ENCODE peak calls at places on chromosome 9, in eight cellular contexts. W, R, L, M, X, N, G and U are unnamed samples.
A peak's percentile ranks its signal among the peaks of the same experiment; 100 is the strongest.

GRCh38 chr9:35481347-35481975 is 8.4 kb upstream of the RUSC2 start:
- DNase-seq in N (no peak), G (peak; percentile 47), X (peak; percentile 39), W (peak; percentile 79), R (peak; percentile 25), M (no peak), L (peak; percentile 29), U (peak; percentile 76)

GRCh38 chr9:113631093-113631765 is 167.7 kb downstream of the RGS3 start:
- DNase-seq in G (no peak), N (peak; percentile 8), W (peak; percentile 42), M (no peak), L (no peak), X (no peak), R (no peak), U (no peak)

GRCh38 chr9:72807765-72808445 is 144.9 kb downstream of the ALDH1A1 start:
- DNase-seq in W (no peak), N (no peak), R (no peak), L (peak; percentile 17), X (no peak), G (no peak), M (no peak), U (no peak)

GRCh38 chr9:117744856-117745389 is 40.7 kb downstream of the TLR4 start:
- DNase-seq in X (no peak), M (no peak), R (peak; percentile 12), W (peak; percentile 18), L (peak; percentile 13), N (no peak), G (peak; percentile 22), U (no peak)

GRCh38 chr9:15999422-16000339 is 446.8 kb downstream of the CCDC171 start:
- DNase-seq in R (peak; percentile 96), X (peak; percentile 61), N (peak; percentile 37), W (peak; percentile 87), G (no peak), M (peak; percentile 79), L (no peak), U (peak; percentile 89)

GRCh38 chr9:104774132-104774531 is 10.2 kb downstream of the NIPSNAP3B start:
- DNase-seq in N (no peak), M (no peak), L (no peak), R (no peak), X (no peak), W (no peak), G (no peak), U (no peak)

GRCh38 chr9:131657890-131658752 is 81.8 kb downstream of the RAPGEF1 start:
- DNase-seq in L (no peak), R (peak; percentile 90), M (peak; percentile 74), G (no peak), W (peak; percentile 88), X (no peak), N (no peak), U (peak; percentile 84)

GRCh38 chr9:2180704-2181103 is 165.6 kb downstream of the SMARCA2 start:
- DNase-seq in N (no peak), W (no peak), R (peak; percentile 40), M (no peak), L (no peak), X (no peak), G (no peak), U (no peak)

GRCh38 chr9:34456746-34457145 is 1.6 kb downstream of the FAM219A start:
- DNase-seq in M (no peak), N (no peak), X (no peak), G (no peak), R (no peak), W (no peak), L (no peak), U (no peak)

DNA sequence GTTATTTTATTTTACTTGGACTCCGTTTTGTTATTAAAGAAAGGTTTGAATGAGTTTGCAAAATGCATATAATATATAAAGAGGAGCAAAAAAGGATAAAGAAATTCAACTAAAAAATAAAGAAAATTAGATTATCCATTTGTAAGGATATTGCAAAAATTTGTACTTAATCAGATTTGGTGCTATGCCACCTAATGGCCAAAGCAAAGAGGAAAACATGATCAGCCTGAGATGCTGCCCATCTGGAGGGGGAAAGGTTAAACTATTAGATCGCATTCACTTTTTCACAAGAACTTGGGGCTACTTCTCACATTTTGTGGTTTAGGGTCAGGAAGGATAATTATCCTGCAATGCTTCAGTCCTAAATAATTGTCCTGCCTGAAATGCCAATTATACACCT is 350.6 kb downstream of the MLLT3 start:
- DNase-seq in G (no peak), R (no peak), W (no peak), L (no peak), X (no peak), N (no peak), M (no peak), U (no peak)
- TF ChIP-seq CTCF in G (no peak), R (peak; percentile 21), W (peak; percentile 10), L (no peak), X (no peak), N (no peak), M (peak; percentile 13), U (peak; percentile 45)

DNA sequence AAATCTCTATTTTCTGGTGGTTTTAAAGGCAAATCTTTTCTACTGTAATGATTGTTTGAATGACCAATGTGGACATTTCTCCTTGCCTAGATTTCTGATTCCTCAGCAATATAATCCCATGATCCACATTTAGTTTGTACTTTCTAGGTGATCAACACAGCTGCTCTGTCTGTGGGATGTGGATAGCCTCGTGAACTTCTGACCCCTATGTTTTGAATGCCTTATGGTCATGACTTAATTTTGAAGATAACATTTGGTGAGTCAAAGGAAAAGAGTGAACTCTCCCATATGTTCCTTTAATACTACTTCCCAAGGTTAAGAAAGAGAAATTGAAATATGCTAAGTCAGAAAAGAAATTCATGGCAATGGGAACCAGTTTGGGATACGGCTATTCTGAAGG is 147.5 kb downstream of the CAVIN4 start:
- DNase-seq in N (no peak), R (no peak), G (no peak), W (no peak), L (no peak), X (no peak), M (no peak), U (no peak)
- TF ChIP-seq CTCF in N (no peak), R (no peak), G (no peak), W (no peak), L (no peak), X (no peak), M (no peak), U (no peak)

GRCh38 chr9:69809304-69809863 is 11.2 kb upstream of the CFAP95 start:
- DNase-seq in R (no peak), L (peak; percentile 14), M (no peak), N (no peak), G (no peak), X (no peak), W (peak; percentile 45), U (peak; percentile 10)
- TF ChIP-seq CTCF in R (peak; percentile 34), L (peak; percentile 16), M (peak; percentile 14), N (no peak), G (peak; percentile 10), X (peak; percentile 31), W (peak; percentile 39), U (peak; percentile 82)

GRCh38 chr9:96448546-96449170 is 1.3 kb upstream of the HABP4 start:
- DNase-seq in G (no peak), M (no peak), R (no peak), W (peak; percentile 52), L (no peak), N (no peak), X (no peak), U (no peak)
- TF ChIP-seq CTCF in G (no peak), M (no peak), R (no peak), W (no peak), L (no peak), N (no peak), X (no peak), U (no peak)

GRCh38 chr9:75601280-75601679 is 289.2 kb upstream of the PCSK5 start:
- DNase-seq in X (no peak), L (no peak), R (no peak), W (no peak), M (no peak), G (no peak), N (no peak), U (no peak)
- TF ChIP-seq CTCF in X (no peak), L (no peak), R (no peak), W (no peak), M (no peak), G (no peak), N (no peak), U (no peak)

GRCh38 chr9:127763918-127764384 is 14.5 kb downstream of the SH2D3C start:
- DNase-seq in M (no peak), W (no peak), X (no peak), N (no peak), R (no peak), L (peak; percentile 51), G (peak; percentile 55), U (no peak)
- TF ChIP-seq CTCF in M (peak; percentile 20), W (peak; percentile 10), X (no peak), N (peak; percentile 37), R (peak; percentile 16), L (peak; percentile 42), G (peak; percentile 41), U (peak; percentile 58)

GRCh38 chr9:99012957-99013512 is 69.3 kb downstream of the COL15A1 start:
- DNase-seq in R (no peak), G (no peak), W (no peak), X (no peak), N (no peak), L (peak; percentile 27), M (no peak), U (peak; percentile 44)
- TF ChIP-seq CTCF in R (no peak), G (no peak), W (peak; percentile 9), X (no peak), N (peak; percentile 54), L (peak; percentile 26), M (no peak), U (peak; percentile 46)

DNA sequence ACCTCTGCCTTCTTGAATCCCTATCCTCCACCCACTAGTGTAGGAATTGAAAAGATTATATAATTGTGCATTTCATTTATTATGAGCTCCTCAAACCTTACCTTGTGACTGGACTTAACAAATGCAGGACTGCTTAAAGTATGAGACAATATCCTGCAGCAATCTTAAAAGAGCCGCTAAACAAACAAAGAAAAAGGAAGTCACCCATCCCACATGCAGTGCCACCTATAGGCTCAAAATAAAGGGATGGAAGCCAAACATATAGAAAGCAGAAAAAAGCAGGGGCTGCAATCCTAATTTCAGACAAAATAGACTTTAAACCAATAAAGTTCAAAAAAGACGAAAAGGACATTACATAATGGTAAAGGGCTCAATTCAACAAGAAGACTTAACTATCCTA is 8.7 kb downstream of the PCAT7 start:
- DNase-seq in G (no peak), W (no peak), L (no peak), R (no peak), N (no peak), X (no peak), M (no peak), U (no peak)
- TF ChIP-seq CTCF in G (no peak), W (no peak), L (no peak), R (no peak), N (no peak), X (no peak), M (no peak), U (no peak)